ENCODE peak calls at places on chromosomes 6 and 20, in eight cellular contexts. H is body of pancreas; N is activated naive CD4-positive, alpha-beta T cell; Z is HS-5; P is HT-29; O is DMS153; U is HS-27A; S is naive thymus-derived CD8-positive, alpha-beta T cell. A is an unnamed sample.

GRCh38 chr20:32481311-32482103 is 103.6 kb downstream of the NOL4L start:
- DNase-seq in H (peak; percentile 30), N (no peak), Z (no peak), P (no peak), O (no peak), U (no peak), S (no peak), A (no peak)

GRCh38 chr6:119076966-119077642 is 1.4 kb downstream of the FAM184A start:
- DNase-seq in H (no peak), N (no peak), Z (peak; percentile 6), P (no peak), O (no peak), U (no peak), S (no peak), A (no peak)

GRCh38 chr20:58482416-58482815 is 32.8 kb downstream of the APCDD1L start:
- DNase-seq in H (no peak), N (no peak), Z (no peak), P (no peak), O (no peak), U (no peak), S (no peak), A (peak; percentile 68)

GRCh38 chr6:44269168-44269920 is 906 bp upstream of the TMEM151B start:
- DNase-seq in H (no peak), N (no peak), Z (no peak), P (no peak), O (no peak), U (no peak), S (no peak), A (no peak)

GRCh38 chr6:152380993-152381898 is 255.9 kb downstream of the SYNE1 start:
- DNase-seq in H (peak; percentile 84), N (no peak), Z (peak; percentile 88), P (peak; percentile 63), O (no peak), U (peak; percentile 76), S (no peak), A (peak; percentile 64)

GRCh38 chr20:434221-434620 is 26.1 kb downstream of the RBCK1 start:
- DNase-seq in H (no peak), N (no peak), Z (no peak), P (no peak), O (no peak), U (no peak), S (no peak), A (no peak)

GRCh38 chr6:161292650-161293281 is 18.9 kb upstream of the AGPAT4 start:
- DNase-seq in H (no peak), N (no peak), Z (no peak), P (no peak), O (no peak), U (no peak), S (no peak), A (no peak)

GRCh38 chr6:145815351-145815772 is 767 bp upstream of the FBXO30 start:
- DNase-seq in H (no peak), N (peak; percentile 15), Z (no peak), P (no peak), O (no peak), U (no peak), S (no peak), A (peak; percentile 20)

GRCh38 chr20:24423291-24423690 is 46.1 kb upstream of the SYNDIG1 start:
- DNase-seq in H (no peak), N (no peak), Z (no peak), P (no peak), O (no peak), U (no peak), S (no peak), A (no peak)

GRCh38 chr6:131065112-131065823 is 2.2 kb upstream of the EPB41L2 start:
- DNase-seq in H (no peak), N (no peak), Z (no peak), P (no peak), O (no peak), U (no peak), S (no peak), A (peak; percentile 18)

GRCh38 chr6:143000771-143001170 is 55.8 kb upstream of the HIVEP2 start:
- DNase-seq in H (no peak), N (no peak), Z (no peak), P (no peak), O (no peak), U (no peak), S (no peak), A (no peak)

GRCh38 chr20:17431621-17432364 is 99.4 kb downstream of the BFSP1 start:
- DNase-seq in H (peak; percentile 50), N (peak; percentile 3), Z (peak; percentile 22), P (peak; percentile 76), O (no peak), U (peak; percentile 19), S (peak; percentile 42), A (peak; percentile 59)

GRCh38 chr6:158784505-158784904 is 34.7 kb downstream of the EZR start:
- DNase-seq in H (no peak), N (no peak), Z (peak; percentile 58), P (no peak), O (no peak), U (peak; percentile 42), S (no peak), A (peak; percentile 31)

GRCh38 chr6:116400376-116400775 is 29.6 kb downstream of the DSE start:
- DNase-seq in H (no peak), N (no peak), Z (no peak), P (no peak), O (no peak), U (no peak), S (no peak), A (no peak)

GRCh38 chr6:152981989-152982767 is 663 bp downstream of the FBXO5 start:
- DNase-seq in H (no peak), N (no peak), Z (no peak), P (peak; percentile 22), O (no peak), U (no peak), S (no peak), A (no peak)

GRCh38 chr20:58436868-58437645 is 48.0 kb downstream of the VAPB start:
- DNase-seq in H (no peak), N (no peak), Z (no peak), P (peak; percentile 62), O (no peak), U (no peak), S (no peak), A (peak; percentile 80)

GRCh38 chr20:33518071-33518470 is 28.2 kb downstream of the CBFA2T2 start:
- DNase-seq in H (no peak), N (no peak), Z (peak; percentile 82), P (no peak), O (no peak), U (peak; percentile 35), S (no peak), A (no peak)

GRCh38 chr6:125004198-125004597 is 42.0 kb downstream of the RNF217 start:
- DNase-seq in H (no peak), N (no peak), Z (no peak), P (no peak), O (no peak), U (no peak), S (no peak), A (no peak)

GRCh38 chr6:3850451-3851203 is 1.5 kb downstream of the FAM50B start:
- DNase-seq in H (no peak), N (no peak), Z (no peak), P (no peak), O (no peak), U (no peak), S (no peak), A (no peak)

GRCh38 chr6:137806914-137807682 is 60.0 kb upstream of the TNFAIP3 start:
- DNase-seq in H (no peak), N (no peak), Z (no peak), P (no peak), O (no peak), U (no peak), S (no peak), A (no peak)

GRCh38 chr6:99530627-99531026 is 15.4 kb upstream of the USP45 start:
- DNase-seq in H (no peak), N (no peak), Z (no peak), P (no peak), O (no peak), U (no peak), S (no peak), A (no peak)

GRCh38 chr6:32853541-32854375 is at the start of the genes PSMB9 and TAP1:
- DNase-seq in H (peak; percentile 94), N (peak; percentile 95), Z (peak; percentile 82), P (peak; percentile 92), O (peak; percentile 89), U (peak; percentile 82), S (peak; percentile 92), A (peak; percentile 88)

GRCh38 chr6:130467595-130467994 is 101.8 kb downstream of the TMEM200A start:
- DNase-seq in H (no peak), N (no peak), Z (no peak), P (no peak), O (no peak), U (no peak), S (no peak), A (no peak)

GRCh38 chr6:167819640-167820039 is 7.1 kb upstream of the AFDN start:
- DNase-seq in H (no peak), N (no peak), Z (no peak), P (no peak), O (peak; percentile 32), U (no peak), S (no peak), A (no peak)

GRCh38 chr6:157561929-157562810 is 181.2 kb downstream of the ZDHHC14 start:
- DNase-seq in H (no peak), N (no peak), Z (no peak), P (no peak), O (no peak), U (no peak), S (no peak), A (no peak)

GRCh38 chr6:7587631-7588100 is 2.3 kb upstream of the SNRNP48 start:
- DNase-seq in H (peak; percentile 23), N (no peak), Z (peak; percentile 16), P (peak; percentile 16), O (no peak), U (no peak), S (no peak), A (peak; percentile 1)

GRCh38 chr6:20688710-20689500 is 154.6 kb downstream of the CDKAL1 start:
- DNase-seq in H (no peak), N (no peak), Z (no peak), P (peak; percentile 18), O (no peak), U (no peak), S (no peak), A (no peak)

GRCh38 chr6:124792386-124792785 is 169.9 kb upstream of the RNF217 start:
- DNase-seq in H (no peak), N (no peak), Z (no peak), P (no peak), O (peak; percentile 35), U (no peak), S (no peak), A (no peak)

GRCh38 chr6:151381722-151382121 is 9.6 kb downstream of the ZBTB2 start:
- DNase-seq in H (no peak), N (no peak), Z (no peak), P (no peak), O (no peak), U (no peak), S (no peak), A (no peak)

GRCh38 chr20:1509237-1509636 is 18.0 kb upstream of the SIRPB2 start:
- DNase-seq in H (no peak), N (no peak), Z (no peak), P (peak; percentile 30), O (no peak), U (no peak), S (peak; percentile 9), A (peak; percentile 40)

GRCh38 chr6:161837854-161838253 is 564.0 kb upstream of the AGPAT4 start:
- DNase-seq in H (no peak), N (no peak), Z (no peak), P (no peak), O (no peak), U (no peak), S (no peak), A (no peak)

GRCh38 chr20:49672109-49672681 is 41.5 kb downstream of the B4GALT5 start:
- DNase-seq in H (no peak), N (no peak), Z (no peak), P (no peak), O (no peak), U (no peak), S (no peak), A (no peak)

GRCh38 chr6:155399062-155399746 is 56.4 kb downstream of the NOX3 start:
- DNase-seq in H (no peak), N (no peak), Z (no peak), P (no peak), O (no peak), U (no peak), S (no peak), A (peak; percentile 39)

GRCh38 chr6:35415065-35415880 is 36.9 kb upstream of the FANCE start:
- DNase-seq in H (peak; percentile 88), N (no peak), Z (no peak), P (peak; percentile 84), O (peak; percentile 90), U (peak; percentile 29), S (no peak), A (peak; percentile 27)